ENCODE peak calls at places on chromosomes 12 and 14, in seven cellular contexts. One of them, this sample, is unnamed.

GRCh38 chr14:54356172-54356571 is 40.6 kb upstream of the CDKN3 start:
- DNase-seq in prostate gland: no peak
- DNase-seq in BJ: no peak
- DNase-seq in CD8-positive, alpha-beta memory T cell: no peak
- DNase-seq in H7: no peak
- DNase-seq in stomach: no peak
- DNase-seq in heart left ventricle: no peak
- DNase-seq in this sample: no peak

GRCh38 chr14:88454886-88455285 is 69.4 kb downstream of the SPATA7 start:
- DNase-seq in prostate gland: no peak
- DNase-seq in BJ: no peak
- DNase-seq in CD8-positive, alpha-beta memory T cell: no peak
- DNase-seq in H7: no peak
- DNase-seq in stomach: no peak
- DNase-seq in heart left ventricle: no peak
- DNase-seq in this sample: no peak

GRCh38 chr14:102020058-102020971 is 55.9 kb downstream of the DYNC1H1 start:
- DNase-seq in prostate gland: no peak
- DNase-seq in BJ: peak; percentile 32
- DNase-seq in CD8-positive, alpha-beta memory T cell: no peak
- DNase-seq in H7: no peak
- DNase-seq in stomach: no peak
- DNase-seq in heart left ventricle: no peak
- DNase-seq in this sample: no peak

GRCh38 chr14:69316449-69317391 is 56.8 kb downstream of the GALNT16 start:
- DNase-seq in prostate gland: no peak
- DNase-seq in BJ: peak; percentile 97
- DNase-seq in CD8-positive, alpha-beta memory T cell: no peak
- DNase-seq in H7: peak; percentile 44
- DNase-seq in stomach: no peak
- DNase-seq in heart left ventricle: peak; percentile 80
- DNase-seq in this sample: no peak

GRCh38 chr12:115638753-115639666 is 638.5 kb downstream of the MED13L start:
- DNase-seq in prostate gland: no peak
- DNase-seq in BJ: no peak
- DNase-seq in CD8-positive, alpha-beta memory T cell: no peak
- DNase-seq in H7: no peak
- DNase-seq in stomach: no peak
- DNase-seq in heart left ventricle: no peak
- DNase-seq in this sample: no peak

GRCh38 chr12:108587826-108588225 is 10.1 kb downstream of the TMEM119 start:
- DNase-seq in prostate gland: no peak
- DNase-seq in BJ: no peak
- DNase-seq in CD8-positive, alpha-beta memory T cell: no peak
- DNase-seq in H7: no peak
- DNase-seq in stomach: no peak
- DNase-seq in heart left ventricle: no peak
- DNase-seq in this sample: no peak

GRCh38 chr12:94689002-94689645 is 38.8 kb upstream of the TMCC3 start:
- DNase-seq in prostate gland: no peak
- DNase-seq in BJ: no peak
- DNase-seq in CD8-positive, alpha-beta memory T cell: no peak
- DNase-seq in H7: no peak
- DNase-seq in stomach: no peak
- DNase-seq in heart left ventricle: no peak
- DNase-seq in this sample: no peak

GRCh38 chr12:89051065-89051677 is 301.1 kb downstream of the DUSP6 start:
- DNase-seq in prostate gland: peak; percentile 40
- DNase-seq in BJ: peak; percentile 23
- DNase-seq in CD8-positive, alpha-beta memory T cell: no peak
- DNase-seq in H7: peak; percentile 41
- DNase-seq in stomach: no peak
- DNase-seq in heart left ventricle: peak; percentile 15
- DNase-seq in this sample: peak; percentile 39

GRCh38 chr12:46126050-46126727 is 135.8 kb upstream of the SCAF11 start:
- DNase-seq in prostate gland: no peak
- DNase-seq in BJ: no peak
- DNase-seq in CD8-positive, alpha-beta memory T cell: no peak
- DNase-seq in H7: no peak
- DNase-seq in stomach: no peak
- DNase-seq in heart left ventricle: no peak
- DNase-seq in this sample: peak; percentile 70

GRCh38 chr12:57735952-57736742 is 2.4 kb downstream of the AGAP2 start:
- DNase-seq in prostate gland: no peak
- DNase-seq in BJ: no peak
- DNase-seq in CD8-positive, alpha-beta memory T cell: no peak
- DNase-seq in H7: peak; percentile 93
- DNase-seq in stomach: no peak
- DNase-seq in heart left ventricle: peak; percentile 65
- DNase-seq in this sample: no peak
- H3K4me3 ChIP-seq in prostate gland: no peak overlapping the region
- H3K4me3 ChIP-seq in BJ: peak overlapping the region; percentile 22
- H3K4me3 ChIP-seq in CD8-positive, alpha-beta memory T cell: no peak overlapping the region
- H3K4me3 ChIP-seq in H7: peak overlapping the region; percentile 33
- H3K4me3 ChIP-seq in stomach: no peak overlapping the region
- H3K4me3 ChIP-seq in heart left ventricle: peak overlapping the region; percentile 17
- H3K4me3 ChIP-seq in this sample: no peak overlapping the region

GRCh38 chr12:57461326-57461903 is 1.8 kb downstream of the GLI1 start:
- DNase-seq in prostate gland: peak; percentile 41
- DNase-seq in BJ: no peak
- DNase-seq in CD8-positive, alpha-beta memory T cell: no peak
- DNase-seq in H7: peak; percentile 96
- DNase-seq in stomach: peak; percentile 46
- DNase-seq in heart left ventricle: peak; percentile 78
- DNase-seq in this sample: no peak

GRCh38 chr12:57462307-57463253 is 3.0 kb downstream of the GLI1 start:
- DNase-seq in prostate gland: peak; percentile 82
- DNase-seq in BJ: peak; percentile 37
- DNase-seq in CD8-positive, alpha-beta memory T cell: peak; percentile 77
- DNase-seq in H7: peak; percentile 95
- DNase-seq in stomach: peak; percentile 87
- DNase-seq in heart left ventricle: peak; percentile 85
- DNase-seq in this sample: peak; percentile 67

GRCh38 chr12:57460457-57461325 is 1.1 kb downstream of the GLI1 start:
- DNase-seq in prostate gland: no peak
- DNase-seq in BJ: no peak
- DNase-seq in CD8-positive, alpha-beta memory T cell: no peak
- DNase-seq in H7: peak; percentile 87
- DNase-seq in stomach: no peak
- DNase-seq in heart left ventricle: no peak
- DNase-seq in this sample: no peak

GRCh38 chr12:57459750-57460400 is at the start of gene GLI1:
- DNase-seq in prostate gland: no peak
- DNase-seq in BJ: no peak
- DNase-seq in CD8-positive, alpha-beta memory T cell: no peak
- DNase-seq in H7: peak; percentile 75
- DNase-seq in stomach: no peak
- DNase-seq in heart left ventricle: no peak
- DNase-seq in this sample: no peak

DNA sequence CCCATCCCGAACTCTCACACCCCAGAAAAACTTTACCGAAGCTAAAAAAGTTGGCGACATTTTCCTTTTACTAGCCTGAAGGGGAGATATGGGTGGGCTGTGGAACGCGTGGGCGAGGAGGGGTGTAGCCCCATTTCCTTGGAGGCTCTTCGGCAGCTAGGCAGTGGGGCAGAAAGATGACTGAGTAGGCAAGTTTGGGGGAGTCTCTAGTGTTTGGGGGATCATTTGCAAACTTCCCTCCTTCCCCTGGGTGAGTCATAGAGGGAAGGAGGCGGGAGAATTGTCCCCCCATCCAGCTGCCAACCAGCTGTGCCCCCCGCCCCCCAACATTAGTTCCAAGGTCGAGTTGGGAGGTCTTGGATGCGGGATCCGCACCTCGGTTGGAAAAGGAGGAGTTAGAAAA is 2.3 kb downstream of the GLI1 start:
- DNase-seq in prostate gland: no peak
- DNase-seq in BJ: no peak
- DNase-seq in CD8-positive, alpha-beta memory T cell: no peak
- DNase-seq in H7: no peak
- DNase-seq in stomach: no peak
- DNase-seq in heart left ventricle: peak; percentile 11
- DNase-seq in this sample: no peak
- H3K4me3 ChIP-seq in prostate gland: peak overlapping the region; percentile 60
- H3K4me3 ChIP-seq in BJ: peak overlapping the region; percentile 67
- H3K4me3 ChIP-seq in CD8-positive, alpha-beta memory T cell: peak overlapping the region; percentile 69
- H3K4me3 ChIP-seq in H7: peak overlapping the region; percentile 75
- H3K4me3 ChIP-seq in stomach: peak overlapping the region; percentile 55
- H3K4me3 ChIP-seq in heart left ventricle: peak overlapping the region; percentile 57
- H3K4me3 ChIP-seq in this sample: peak overlapping the region; percentile 57

GRCh38 chr12:13595536-13596450 is 385.6 kb downstream of the GRIN2B start:
- DNase-seq in prostate gland: no peak
- DNase-seq in BJ: no peak
- DNase-seq in CD8-positive, alpha-beta memory T cell: no peak
- DNase-seq in H7: no peak
- DNase-seq in stomach: no peak
- DNase-seq in heart left ventricle: no peak
- DNase-seq in this sample: no peak
- H3K4me3 ChIP-seq in prostate gland: no peak overlapping the region
- H3K4me3 ChIP-seq in BJ: no peak overlapping the region
- H3K4me3 ChIP-seq in CD8-positive, alpha-beta memory T cell: no peak overlapping the region
- H3K4me3 ChIP-seq in H7: no peak overlapping the region
- H3K4me3 ChIP-seq in stomach: no peak overlapping the region
- H3K4me3 ChIP-seq in heart left ventricle: no peak overlapping the region
- H3K4me3 ChIP-seq in this sample: no peak overlapping the region

DNA sequence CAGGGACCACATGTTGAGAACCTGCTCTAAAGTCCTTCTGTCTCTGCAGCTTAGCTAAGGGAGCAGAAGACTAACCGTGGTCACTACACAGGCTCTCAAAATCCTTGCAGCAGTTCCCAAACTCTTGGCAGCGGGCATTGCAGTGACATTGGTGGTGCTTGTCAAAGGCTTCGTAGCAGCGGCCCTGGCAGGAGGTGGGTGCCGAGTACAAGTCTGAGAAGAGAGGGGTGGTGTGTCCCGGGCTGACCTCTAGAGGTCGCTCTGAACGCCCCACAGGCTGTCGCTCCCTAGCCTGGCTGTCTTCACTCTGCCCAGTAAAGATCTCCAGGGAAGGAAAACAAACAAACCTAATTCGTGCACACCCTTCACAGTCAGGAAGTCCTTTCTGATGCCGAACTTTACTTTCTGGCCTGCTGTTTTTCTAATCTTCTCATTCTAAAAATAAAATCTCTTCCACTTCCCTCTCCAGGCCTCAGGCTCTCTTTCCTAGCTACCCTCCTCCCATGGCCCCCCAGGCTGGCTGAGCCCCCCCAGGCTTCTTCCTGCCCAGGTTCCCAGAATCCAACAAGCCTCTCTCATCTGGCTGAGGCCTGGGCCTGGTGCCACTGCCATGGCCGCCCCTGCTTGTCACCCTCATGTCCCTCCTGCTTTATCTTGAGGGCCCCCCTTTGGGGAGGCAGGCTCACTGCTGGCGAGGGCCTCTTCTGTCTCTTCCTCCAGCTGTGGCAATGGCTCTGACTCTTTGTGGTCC is 7.7 kb downstream of the ENDOU start:
- DNase-seq in prostate gland: peak; percentile 79
- DNase-seq in BJ: no peak
- DNase-seq in CD8-positive, alpha-beta memory T cell: no peak
- DNase-seq in H7: peak; percentile 96
- DNase-seq in stomach: peak; percentile 82
- DNase-seq in heart left ventricle: peak; percentile 91
- DNase-seq in this sample: peak; percentile 72
- H3K4me3 ChIP-seq in prostate gland: no peak overlapping the region
- H3K4me3 ChIP-seq in BJ: no peak overlapping the region
- H3K4me3 ChIP-seq in CD8-positive, alpha-beta memory T cell: no peak overlapping the region
- H3K4me3 ChIP-seq in H7: no peak overlapping the region
- H3K4me3 ChIP-seq in stomach: no peak overlapping the region
- H3K4me3 ChIP-seq in heart left ventricle: no peak overlapping the region
- H3K4me3 ChIP-seq in this sample: no peak overlapping the region

GRCh38 chr12:507261-507853 is 47.6 kb downstream of the B4GALNT3 start:
- DNase-seq in prostate gland: no peak
- DNase-seq in BJ: no peak
- DNase-seq in CD8-positive, alpha-beta memory T cell: no peak
- DNase-seq in H7: peak; percentile 16
- DNase-seq in stomach: peak; percentile 37
- DNase-seq in heart left ventricle: no peak
- DNase-seq in this sample: no peak

GRCh38 chr12:499837-500458 is 40.2 kb downstream of the B4GALNT3 start:
- DNase-seq in prostate gland: no peak
- DNase-seq in BJ: no peak
- DNase-seq in CD8-positive, alpha-beta memory T cell: no peak
- DNase-seq in H7: peak; percentile 3
- DNase-seq in stomach: peak; percentile 30
- DNase-seq in heart left ventricle: no peak
- DNase-seq in this sample: no peak

GRCh38 chr12:501722-502447 is 42.1 kb downstream of the B4GALNT3 start:
- DNase-seq in prostate gland: no peak
- DNase-seq in BJ: no peak
- DNase-seq in CD8-positive, alpha-beta memory T cell: no peak
- DNase-seq in H7: peak; percentile 22
- DNase-seq in stomach: peak; percentile 25
- DNase-seq in heart left ventricle: no peak
- DNase-seq in this sample: no peak

GRCh38 chr12:505221-505620 is 45.5 kb downstream of the B4GALNT3 start:
- DNase-seq in prostate gland: no peak
- DNase-seq in BJ: no peak
- DNase-seq in CD8-positive, alpha-beta memory T cell: no peak
- DNase-seq in H7: peak; percentile 7
- DNase-seq in stomach: peak; percentile 17
- DNase-seq in heart left ventricle: no peak
- DNase-seq in this sample: no peak

GRCh38 chr12:503111-503761 is 43.5 kb downstream of the B4GALNT3 start:
- DNase-seq in prostate gland: peak; percentile 76
- DNase-seq in BJ: no peak
- DNase-seq in CD8-positive, alpha-beta memory T cell: no peak
- DNase-seq in H7: peak; percentile 32
- DNase-seq in stomach: peak; percentile 84
- DNase-seq in heart left ventricle: no peak
- DNase-seq in this sample: no peak
- H3K4me3 ChIP-seq in prostate gland: no peak overlapping the region
- H3K4me3 ChIP-seq in BJ: no peak overlapping the region
- H3K4me3 ChIP-seq in CD8-positive, alpha-beta memory T cell: no peak overlapping the region
- H3K4me3 ChIP-seq in H7: no peak overlapping the region
- H3K4me3 ChIP-seq in stomach: no peak overlapping the region
- H3K4me3 ChIP-seq in heart left ventricle: no peak overlapping the region
- H3K4me3 ChIP-seq in this sample: no peak overlapping the region

DNA sequence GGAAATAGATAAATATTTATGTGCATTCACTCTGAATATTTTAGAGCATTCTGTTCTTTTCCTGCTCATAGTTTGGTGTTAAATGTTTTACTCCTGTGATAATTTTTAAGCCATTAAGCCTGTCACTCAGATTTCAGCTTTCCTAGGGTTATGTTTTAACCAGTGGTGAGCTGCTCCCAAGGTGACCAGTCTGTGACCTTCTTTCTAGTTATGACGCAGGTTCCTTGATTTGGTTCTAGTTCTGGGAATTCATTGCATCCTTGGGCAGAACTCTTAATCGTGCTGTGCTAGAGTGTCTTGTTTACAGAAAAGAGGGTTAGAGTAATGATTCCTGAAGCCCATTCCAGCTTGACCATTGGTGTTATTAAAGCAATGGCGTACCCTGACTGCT is 2.2 kb downstream of the GABARAPL1 start:
- DNase-seq in prostate gland: no peak
- DNase-seq in BJ: no peak
- DNase-seq in CD8-positive, alpha-beta memory T cell: no peak
- DNase-seq in H7: no peak
- DNase-seq in stomach: no peak
- DNase-seq in heart left ventricle: peak; percentile 10
- DNase-seq in this sample: no peak
- H3K4me3 ChIP-seq in prostate gland: peak overlapping the region; percentile 59
- H3K4me3 ChIP-seq in BJ: peak overlapping the region; percentile 98
- H3K4me3 ChIP-seq in CD8-positive, alpha-beta memory T cell: no peak overlapping the region
- H3K4me3 ChIP-seq in H7: peak overlapping the region; percentile 83
- H3K4me3 ChIP-seq in stomach: peak overlapping the region; percentile 87
- H3K4me3 ChIP-seq in heart left ventricle: peak overlapping the region; percentile 75
- H3K4me3 ChIP-seq in this sample: peak overlapping the region; percentile 73

This sample was measured in LNCaP clone FGC.